ENCODE peak calls at places on chromosomes 7 and 10, in eight cellular contexts. D is prostate gland; B is Caco-2; E is transverse colon; Y is left lung; Z is CD4-positive, alpha-beta memory T cell; V is neural progenitor cell; G is colonic mucosa. P is an unnamed sample.
A peak's percentile ranks its signal among the peaks of the same experiment; 100 is the strongest.

GRCh38 chr7:99267530-99268360 is 4.9 kb upstream of the MYH16 start:
- DNase-seq in D (peak; percentile 32), B (no peak), E (no peak), Y (no peak), Z (no peak), V (no peak), G (no peak), P (no peak)

GRCh38 chr7:134547738-134548054 is 1.2 kb upstream of the AKR1B15 start:
- DNase-seq in D (peak; percentile 62), B (no peak), E (peak; percentile 76), Y (peak; percentile 73), Z (no peak), V (peak; percentile 93), G (no peak), P (peak; percentile 60)

GRCh38 chr7:148084138-148084537 is 506.4 kb upstream of the C7orf33 start:
- DNase-seq in D (peak; percentile 49), B (peak; percentile 64), E (peak; percentile 46), Y (no peak), Z (no peak), V (peak; percentile 80), G (peak; percentile 38), P (peak; percentile 54)

GRCh38 chr7:11328309-11328708 is 354.6 kb downstream of the PHF14 start:
- DNase-seq in D (no peak), B (no peak), E (no peak), Y (no peak), Z (no peak), V (no peak), G (no peak), P (no peak)

GRCh38 chr7:46930336-46930735 is 651.6 kb downstream of the TNS3 start:
- DNase-seq in D (no peak), B (no peak), E (no peak), Y (no peak), Z (no peak), V (no peak), G (no peak), P (no peak)

GRCh38 chr10:120977892-120978291 is 126.7 kb downstream of the WDR11 start:
- DNase-seq in D (no peak), B (no peak), E (no peak), Y (no peak), Z (no peak), V (no peak), G (no peak), P (no peak)

GRCh38 chr10:93438796-93439253 is 43.3 kb downstream of the MYOF start:
- DNase-seq in D (peak; percentile 85), B (no peak), E (peak; percentile 56), Y (peak; percentile 70), Z (no peak), V (peak; percentile 81), G (peak; percentile 74), P (no peak)

GRCh38 chr7:3942778-3943177 is 641.7 kb downstream of the SDK1 start:
- DNase-seq in D (no peak), B (no peak), E (no peak), Y (no peak), Z (no peak), V (no peak), G (no peak), P (no peak)

GRCh38 chr10:58299580-58299979 is 30.6 kb downstream of the CISD1 start:
- DNase-seq in D (peak; percentile 22), B (peak; percentile 90), E (peak; percentile 65), Y (peak; percentile 42), Z (peak; percentile 43), V (peak; percentile 70), G (peak; percentile 76), P (peak; percentile 55)

GRCh38 chr10:61662794-61663259 is at the start of gene CABCOCO1:
- DNase-seq in D (peak; percentile 67), B (peak; percentile 87), E (peak; percentile 69), Y (peak; percentile 61), Z (no peak), V (peak; percentile 94), G (peak; percentile 63), P (peak; percentile 33)

GRCh38 chr7:104906546-104906945 is 107.5 kb upstream of the KMT2E start:
- DNase-seq in D (no peak), B (no peak), E (no peak), Y (no peak), Z (no peak), V (no peak), G (no peak), P (no peak)

GRCh38 chr10:24299587-24300258 is 90.8 kb downstream of the KIAA1217 start:
- DNase-seq in D (no peak), B (no peak), E (no peak), Y (no peak), Z (no peak), V (no peak), G (no peak), P (no peak)

GRCh38 chr7:156985101-156985967 is 25.1 kb downstream of the MNX1 start:
- DNase-seq in D (no peak), B (no peak), E (no peak), Y (no peak), Z (no peak), V (no peak), G (peak; percentile 15), P (no peak)

GRCh38 chr10:123729523-123729922 is 63.4 kb downstream of the GPR26 start:
- DNase-seq in D (no peak), B (no peak), E (no peak), Y (no peak), Z (no peak), V (no peak), G (no peak), P (no peak)

GRCh38 chr7:13049946-13050345 is 362.5 kb downstream of the ARL4A start:
- DNase-seq in D (no peak), B (no peak), E (no peak), Y (no peak), Z (no peak), V (no peak), G (no peak), P (no peak)

GRCh38 chr7:154442939-154443338 is 390.7 kb downstream of the DPP6 start:
- DNase-seq in D (no peak), B (no peak), E (no peak), Y (no peak), Z (no peak), V (peak; percentile 32), G (no peak), P (no peak)

GRCh38 chr7:6128205-6128604 is 97.0 kb downstream of the ANKRD61 start:
- DNase-seq in D (no peak), B (no peak), E (no peak), Y (no peak), Z (no peak), V (no peak), G (no peak), P (no peak)

GRCh38 chr7:38453187-38453586 is 178.0 kb downstream of the AMPH start:
- DNase-seq in D (no peak), B (no peak), E (no peak), Y (no peak), Z (no peak), V (peak; percentile 11), G (no peak), P (no peak)

GRCh38 chr10:14625210-14625621 is 149.5 kb downstream of the FAM107B start:
- DNase-seq in D (no peak), B (no peak), E (no peak), Y (no peak), Z (no peak), V (peak; percentile 72), G (no peak), P (no peak)

DNA sequence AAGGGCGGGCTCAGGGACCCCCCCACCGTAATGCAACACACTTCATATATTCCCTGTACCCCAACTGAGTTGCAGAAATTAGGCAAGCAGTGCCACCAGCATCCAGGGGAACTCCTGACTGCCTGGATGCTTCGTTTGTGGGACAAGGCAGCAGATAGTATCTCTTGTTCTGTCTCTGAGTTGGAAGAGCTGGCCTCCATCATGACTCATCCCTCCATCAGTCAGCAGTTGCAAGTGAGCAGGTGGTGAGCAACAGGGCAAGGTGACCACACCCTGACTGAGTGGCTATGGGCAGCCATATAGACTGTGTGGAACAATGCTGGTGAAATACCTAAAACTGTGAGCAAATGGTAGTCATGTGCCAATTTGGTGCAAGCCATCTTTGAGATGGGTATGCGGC is 22.8 kb upstream of the ADAMTS14 start:
- DNase-seq in D (no peak), B (no peak), E (no peak), Y (no peak), Z (no peak), V (no peak), G (no peak), P (no peak)
- H3K9me3 ChIP-seq in D (no peaks in the 10 kb centered on the region), B (peaks cover 45% of the 10 kb centered on the region), E (no peaks in the 10 kb centered on the region), Y (peaks cover 20% of the 10 kb centered on the region), Z (peaks cover 23% of the 10 kb centered on the region), V (no peaks in the 10 kb centered on the region), G (no peaks in the 10 kb centered on the region), P (no peaks in the 10 kb centered on the region)

DNA sequence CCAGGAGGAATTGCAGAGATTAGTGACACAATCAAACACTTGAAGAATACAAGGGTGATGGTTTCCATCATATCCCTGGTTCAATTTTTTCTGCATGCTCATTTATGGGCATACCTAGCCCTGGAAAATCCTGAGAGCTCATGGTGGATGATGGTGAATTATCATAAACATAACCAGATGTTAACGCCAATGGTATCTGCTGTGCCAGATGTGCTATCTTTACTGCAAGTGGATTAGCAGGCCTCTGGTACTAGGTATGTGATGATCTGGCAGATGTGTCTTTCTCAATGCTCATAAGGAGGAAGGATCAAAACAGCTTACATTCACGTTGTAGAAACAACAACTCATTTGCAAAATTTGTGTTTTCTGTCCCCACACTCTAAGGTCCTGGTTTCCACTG is 150.5 kb downstream of the FZD1 start:
- DNase-seq in D (no peak), B (no peak), E (no peak), Y (no peak), Z (no peak), V (no peak), G (no peak), P (no peak)
- H3K27me3 ChIP-seq in D (no peaks in the 10 kb centered on the region), B (no peaks in the 10 kb centered on the region), E (no peaks in the 10 kb centered on the region), Y (no peaks in the 10 kb centered on the region), Z (no peaks in the 10 kb centered on the region), V (no peaks in the 10 kb centered on the region), G (no peaks in the 10 kb centered on the region), P (no peaks in the 10 kb centered on the region)

GRCh38 chr7:50396856-50397255 is 53.3 kb downstream of the FIGNL1 start:
- DNase-seq in D (no peak), B (no peak), E (no peak), Y (no peak), Z (peak; percentile 22), V (no peak), G (no peak), P (no peak)

GRCh38 chr7:50397320-50397970 is 52.7 kb downstream of the FIGNL1 start:
- DNase-seq in D (no peak), B (no peak), E (no peak), Y (no peak), Z (peak; percentile 43), V (no peak), G (no peak), P (no peak)

GRCh38 chr7:50399635-50400034 is 50.5 kb downstream of the FIGNL1 start:
- DNase-seq in D (no peak), B (no peak), E (no peak), Y (no peak), Z (no peak), V (no peak), G (no peak), P (no peak)

GRCh38 chr7:50399206-50399605 is 50.9 kb downstream of the FIGNL1 start:
- DNase-seq in D (no peak), B (no peak), E (no peak), Y (no peak), Z (no peak), V (no peak), G (no peak), P (no peak)

GRCh38 chr7:50397971-50398324 is 52.2 kb downstream of the FIGNL1 start:
- DNase-seq in D (no peak), B (no peak), E (no peak), Y (no peak), Z (no peak), V (no peak), G (no peak), P (no peak)
- H3K4me1 ChIP-seq in D (no peaks in the 10 kb centered on the region), B (no peaks in the 10 kb centered on the region), E (no peaks in the 10 kb centered on the region), Y (no peaks in the 10 kb centered on the region), Z (peaks cover 75% of the 10 kb centered on the region), V (no peaks in the 10 kb centered on the region), G (no peaks in the 10 kb centered on the region), P (no peaks in the 10 kb centered on the region)

GRCh38 chr7:158006841-158007696 is 580.6 kb downstream of the PTPRN2 start:
- DNase-seq in D (no peak), B (no peak), E (no peak), Y (no peak), Z (no peak), V (no peak), G (no peak), P (no peak)
- H3K9me3 ChIP-seq in D (no peaks in the 10 kb centered on the region), B (no peaks in the 10 kb centered on the region), E (no peaks in the 10 kb centered on the region), Y (no peaks in the 10 kb centered on the region), Z (no peaks in the 10 kb centered on the region), V (no peaks in the 10 kb centered on the region), G (no peaks in the 10 kb centered on the region), P (peaks cover 21% of the 10 kb centered on the region)

P was measured in iPS DF 6.9.